ENCODE peak calls at places on chromosomes 6 and 20, in five cellular contexts. C is cardiac fibroblast, M is WTC11, B is progenitor cell of endocrine pancreas, I is colonic mucosa. L is an unnamed sample.

GRCh38 chr6:169045486-169045885 is 208.2 kb downstream of the THBS2 start:
- DNase-seq in I (no peak), M (no peak), C (no peak), B (no peak), L (no peak)

GRCh38 chr6:53287336-53288225 is 61.2 kb downstream of the ELOVL5 start:
- DNase-seq in M (no peak), B (no peak), C (peak; percentile 62), I (no peak), L (no peak)

GRCh38 chr6:34547921-34548644 is 8.0 kb downstream of the SPDEF start:
- DNase-seq in I (peak; percentile 78), M (no peak), C (no peak), B (no peak), L (no peak)

GRCh38 chr6:167579786-167580370 is 246.8 kb upstream of the AFDN start:
- DNase-seq in C (no peak), M (no peak), B (no peak), I (peak; percentile 4), L (no peak)

GRCh38 chr6:6386010-6386409 is 65.5 kb upstream of the F13A1 start:
- DNase-seq in M (no peak), C (no peak), I (no peak), B (no peak), L (no peak)

GRCh38 chr6:5078121-5078695 is 6.9 kb upstream of the PPP1R3G start:
- DNase-seq in C (peak; percentile 34), M (no peak), I (no peak), B (no peak), L (no peak)

GRCh38 chr6:106128981-106129761 is 43.0 kb downstream of the PRDM1 start:
- DNase-seq in I (peak; percentile 48), M (no peak), B (no peak), C (peak; percentile 79), L (no peak)

GRCh38 chr20:6232436-6232835 is 109.6 kb upstream of the FERMT1 start:
- DNase-seq in I (no peak), M (no peak), B (no peak), C (peak; percentile 6), L (no peak)

GRCh38 chr6:313917-314316 is 21.6 kb downstream of the DUSP22 start:
- DNase-seq in C (no peak), B (no peak), M (no peak), I (no peak), L (no peak)

GRCh38 chr6:13554929-13555333 is 19.5 kb upstream of the SIRT5 start:
- DNase-seq in M (peak; percentile 70), I (no peak), C (peak; percentile 24), B (no peak), L (no peak)

GRCh38 chr6:85756982-85757381 is 114.3 kb upstream of the SYNCRIP start:
- DNase-seq in B (no peak), M (no peak), C (peak; percentile 59), I (no peak), L (no peak)

GRCh38 chr6:136113736-136114173 is 136.4 kb downstream of the MTFR2 start:
- DNase-seq in C (peak; percentile 93), B (no peak), I (peak; percentile 27), M (peak; percentile 17), L (peak; percentile 29)

GRCh38 chr6:35725721-35726438 is 11.0 kb upstream of the ARMC12 start:
- DNase-seq in C (peak; percentile 89), B (no peak), I (peak; percentile 92), M (no peak), L (no peak)

GRCh38 chr6:35161265-35161664 is 20.1 kb upstream of the TCP11 start:
- DNase-seq in I (no peak), M (no peak), B (no peak), C (no peak), L (no peak)

GRCh38 chr6:139823808-139824126 is 449.3 kb upstream of the CITED2 start:
- DNase-seq in C (no peak), M (no peak), I (no peak), B (no peak), L (no peak)

GRCh38 chr6:79313254-79313653 is 78.8 kb upstream of the HMGN3 start:
- DNase-seq in I (no peak), C (peak; percentile 19), M (no peak), B (no peak), L (no peak)

GRCh38 chr6:54335871-54336270 is 27.6 kb downstream of the TINAG start:
- DNase-seq in M (no peak), C (peak; percentile 89), I (no peak), B (no peak), L (no peak)

GRCh38 chr20:39829255-39829654 is 859.8 kb downstream of the MAFB start:
- DNase-seq in M (peak; percentile 48), C (peak; percentile 27), B (no peak), I (no peak), L (no peak)

GRCh38 chr6:7137335-7138106 is 29.8 kb downstream of the RREB1 start:
- DNase-seq in B (no peak), C (peak; percentile 69), M (no peak), I (peak; percentile 69), L (no peak)

GRCh38 chr6:90656325-90656724 is 69.5 kb upstream of the MAP3K7 start:
- DNase-seq in I (no peak), B (no peak), C (no peak), M (no peak), L (no peak)

GRCh38 chr6:128725271-128726233 is 157.4 kb upstream of the LAMA2 start:
- DNase-seq in B (peak; percentile 11), M (no peak), I (no peak), C (peak; percentile 67), L (peak; percentile 50)

GRCh38 chr6:166460473-166461437 is 78.0 kb upstream of the MPC1 start:
- DNase-seq in B (no peak), I (no peak), C (no peak), M (no peak), L (no peak)

GRCh38 chr6:36847152-36847551 is 7.9 kb upstream of the CPNE5 start:
- DNase-seq in B (no peak), I (no peak), M (no peak), C (no peak), L (no peak)

GRCh38 chr6:41940759-41941279 is 789 bp downstream of the CCND3 start:
- DNase-seq in B (peak; percentile 21), I (peak; percentile 65), M (peak; percentile 54), C (peak; percentile 37), L (no peak)

GRCh38 chr6:54192993-54193392 is 81.8 kb downstream of the MLIP start:
- DNase-seq in B (no peak), C (peak; percentile 1), M (no peak), I (no peak), L (no peak)

GRCh38 chr6:4677751-4678065 is 98.5 kb upstream of the CDYL start:
- DNase-seq in I (no peak), M (no peak), C (no peak), B (no peak), L (no peak)

GRCh38 chr20:37294262-37294981 is 5.0 kb downstream of the MANBAL start:
- DNase-seq in I (no peak), B (no peak), M (no peak), C (peak; percentile 81), L (no peak)

GRCh38 chr6:551405-551804 is 105.5 kb downstream of the HUS1B start:
- DNase-seq in I (no peak), B (no peak), C (peak; percentile 39), M (peak; percentile 50), L (no peak)

GRCh38 chr6:11349880-11350279 is 117.4 kb upstream of the NEDD9 start:
- DNase-seq in B (no peak), M (no peak), C (no peak), I (no peak), L (no peak)

GRCh38 chr6:2999005-2999620 is 581 bp upstream of the NQO2 start:
- DNase-seq in I (no peak), B (no peak), C (peak; percentile 93), M (no peak), L (no peak)

GRCh38 chr6:3001146-3001772 is 1.6 kb downstream of the NQO2 start:
- DNase-seq in I (no peak), C (no peak), M (no peak), B (no peak), L (no peak)

GRCh38 chr6:2999621-3000455 is at the start of gene NQO2:
- DNase-seq in C (peak; percentile 88), I (peak; percentile 98), B (peak; percentile 93), M (peak; percentile 97), L (peak; percentile 95)

GRCh38 chr6:3005077-3005476 is 5.4 kb downstream of the NQO2 start:
- DNase-seq in C (no peak), B (no peak), I (no peak), M (no peak), L (no peak)

GRCh38 chr6:3001773-3002293 is 2.1 kb downstream of the NQO2 start:
- DNase-seq in B (no peak), I (no peak), M (no peak), C (peak; percentile 90), L (no peak)
- TF ChIP-seq CTCF in B (peak; percentile 57), I (peak; percentile 42), M (peak; percentile 51), C (peak; percentile 61), L (peak; percentile 70)

GRCh38 chr6:125746731-125747588 is 2.5 kb upstream of the HEY2 start:
- DNase-seq in I (peak; percentile 59), C (peak; percentile 76), M (peak; percentile 81), B (no peak), L (peak; percentile 35)
- TF ChIP-seq CTCF in I (no peak), C (no peak), M (no peak), B (no peak), L (no peak)

DNA sequence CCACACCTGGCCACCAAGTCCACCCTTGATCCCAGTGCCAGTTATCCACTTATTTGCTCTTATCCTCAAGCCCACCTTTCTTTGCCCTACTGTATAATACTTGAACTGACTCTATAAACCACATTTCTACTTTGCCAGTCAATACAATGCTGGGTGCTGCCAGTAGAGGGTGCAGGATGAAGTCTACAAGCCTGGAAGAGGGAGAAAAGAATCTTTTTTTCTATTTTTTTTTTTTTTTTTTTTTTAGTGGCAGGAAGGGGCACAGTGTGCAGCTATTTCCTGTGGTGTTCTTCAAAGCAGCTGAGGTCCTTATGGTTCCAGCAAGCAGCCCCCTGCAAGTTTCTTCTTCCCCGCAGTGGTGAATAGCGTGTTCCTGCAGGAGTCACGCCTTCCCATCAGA is 22.2 kb upstream of the GABRR1 start:
- DNase-seq in M (peak; percentile 32), C (peak; percentile 15), B (no peak), I (no peak), L (no peak)
- TF ChIP-seq CTCF in M (peak; percentile 13), C (peak; percentile 42), B (peak; percentile 48), I (peak; percentile 24), L (peak; percentile 54)

GRCh38 chr20:53085720-53086119 is 113.6 kb downstream of the TSHZ2 start:
- DNase-seq in I (no peak), B (no peak), C (no peak), M (no peak), L (no peak)

GRCh38 chr20:53089866-53090265 is 117.7 kb downstream of the TSHZ2 start:
- DNase-seq in B (no peak), C (no peak), M (no peak), I (no peak), L (no peak)

GRCh38 chr20:53087034-53087777 is 115.0 kb downstream of the TSHZ2 start:
- DNase-seq in I (no peak), C (no peak), M (no peak), B (no peak), L (no peak)

GRCh38 chr20:53091789-53092188 is 119.6 kb downstream of the TSHZ2 start:
- DNase-seq in C (no peak), I (no peak), B (no peak), M (no peak), L (no peak)

DNA sequence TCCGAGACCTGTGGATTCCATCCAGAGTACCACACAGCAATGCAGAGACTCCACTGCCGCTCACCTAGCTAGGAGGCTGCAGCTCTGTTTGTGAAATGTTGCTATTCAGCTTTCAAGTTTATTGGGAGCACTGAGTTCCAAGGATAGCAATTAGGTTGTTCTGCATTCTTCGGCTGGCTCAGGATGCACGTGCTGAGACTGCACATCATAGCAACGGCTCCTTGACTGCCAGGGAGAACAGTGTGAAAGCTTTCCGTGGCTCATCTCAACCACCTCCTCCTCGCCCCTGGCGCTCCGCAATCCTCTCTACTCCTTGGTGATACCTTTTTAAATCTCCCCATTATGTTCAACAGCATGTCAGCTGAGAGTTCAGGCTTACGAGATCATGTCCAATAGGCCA is 116.6 kb downstream of the TSHZ2 start:
- DNase-seq in I (no peak), B (no peak), C (no peak), M (no peak), L (no peak)
- TF ChIP-seq CTCF in I (no peak), B (no peak), C (no peak), M (no peak), L (no peak)